ENCODE peak calls at places on chromosome 1, in five cellular contexts. I, V, L, B and F are unnamed samples.

GRCh38 chr1:111631502-111631901 is 11.9 kb downstream of the RAP1A start:
- DNase-seq in I (no peak), V (no peak), L (no peak), B (no peak), F (no peak)

GRCh38 chr1:204322329-204322868 is 37.3 kb downstream of the PLEKHA6 start:
- DNase-seq in I (no peak), V (no peak), L (no peak), B (no peak), F (no peak)

GRCh38 chr1:116569776-116570357 is 959 bp downstream of the CD58 start:
- DNase-seq in I (no peak), V (peak; percentile 82), L (peak; percentile 19), B (no peak), F (no peak)

GRCh38 chr1:94542088-94542671 is 621 bp upstream of the F3 start:
- DNase-seq in I (peak; percentile 83), V (peak; percentile 81), L (peak; percentile 50), B (peak; percentile 37), F (no peak)

GRCh38 chr1:246001821-246002220 is 505.3 kb downstream of the SMYD3 start:
- DNase-seq in I (peak; percentile 55), V (no peak), L (no peak), B (no peak), F (no peak)

GRCh38 chr1:155974208-155975165 is 3.9 kb downstream of the ARHGEF2 start:
- DNase-seq in I (no peak), V (peak; percentile 32), L (no peak), B (no peak), F (no peak)

GRCh38 chr1:27130798-27131197 is 24.1 kb downstream of the SLC9A1 start:
- DNase-seq in I (no peak), V (no peak), L (no peak), B (no peak), F (no peak)

GRCh38 chr1:176119549-176119948 is 87.5 kb downstream of the COP1 start:
- DNase-seq in I (peak; percentile 30), V (no peak), L (no peak), B (peak; percentile 9), F (no peak)

GRCh38 chr1:20229191-20229590 is 42.9 kb upstream of the PLA2G2C start:
- DNase-seq in I (no peak), V (no peak), L (no peak), B (no peak), F (no peak)

GRCh38 chr1:246726881-246727280 is 2.7 kb downstream of the SCCPDH start:
- DNase-seq in I (no peak), V (no peak), L (no peak), B (no peak), F (no peak)

GRCh38 chr1:229941160-229941559 is 125.9 kb upstream of the GALNT2 start:
- DNase-seq in I (no peak), V (no peak), L (no peak), B (no peak), F (no peak)

GRCh38 chr1:4838231-4838630 is 183.8 kb downstream of the AJAP1 start:
- DNase-seq in I (no peak), V (no peak), L (no peak), B (no peak), F (no peak)

GRCh38 chr1:163315773-163316374 is 5.9 kb upstream of the NUF2 start:
- DNase-seq in I (peak; percentile 68), V (no peak), L (no peak), B (peak; percentile 54), F (no peak)

GRCh38 chr1:174976436-174977107 is 23.2 kb upstream of the CACYBP start:
- DNase-seq in I (peak; percentile 64), V (no peak), L (no peak), B (no peak), F (peak; percentile 26)

GRCh38 chr1:65253800-65254319 is 55.5 kb upstream of the DNAJC6 start:
- DNase-seq in I (no peak), V (no peak), L (no peak), B (no peak), F (no peak)

GRCh38 chr1:199898654-199899053 is 128.9 kb upstream of the NR5A2 start:
- DNase-seq in I (peak; percentile 19), V (no peak), L (no peak), B (peak; percentile 4), F (no peak)

GRCh38 chr1:47389735-47390134 is 26.4 kb upstream of the FOXE3 start:
- DNase-seq in I (no peak), V (no peak), L (no peak), B (no peak), F (no peak)

GRCh38 chr1:145891143-145891542 is 5.5 kb upstream of the ANKRD35 start:
- DNase-seq in I (peak; percentile 17), V (no peak), L (no peak), B (no peak), F (no peak)

GRCh38 chr1:150282558-150282958 is 204 bp downstream of the CIART start:
- DNase-seq in I (peak; percentile 22), V (peak; percentile 55), L (peak; percentile 46), B (no peak), F (no peak)

GRCh38 chr1:66282343-66282852 is 251.6 kb upstream of the SGIP1 start:
- DNase-seq in I (peak; percentile 95), V (no peak), L (no peak), B (peak; percentile 23), F (no peak)

GRCh38 chr1:25476186-25477097 is 45.7 kb downstream of the MACO1 start:
- DNase-seq in I (no peak), V (no peak), L (no peak), B (no peak), F (no peak)

GRCh38 chr1:54347955-54348699 is 58.1 kb downstream of the SSBP3 start:
- DNase-seq in I (no peak), V (no peak), L (no peak), B (no peak), F (no peak)

GRCh38 chr1:191558389-191558788 is 599.9 kb upstream of the RGS18 start:
- DNase-seq in I (peak; percentile 1), V (no peak), L (no peak), B (no peak), F (no peak)

DNA sequence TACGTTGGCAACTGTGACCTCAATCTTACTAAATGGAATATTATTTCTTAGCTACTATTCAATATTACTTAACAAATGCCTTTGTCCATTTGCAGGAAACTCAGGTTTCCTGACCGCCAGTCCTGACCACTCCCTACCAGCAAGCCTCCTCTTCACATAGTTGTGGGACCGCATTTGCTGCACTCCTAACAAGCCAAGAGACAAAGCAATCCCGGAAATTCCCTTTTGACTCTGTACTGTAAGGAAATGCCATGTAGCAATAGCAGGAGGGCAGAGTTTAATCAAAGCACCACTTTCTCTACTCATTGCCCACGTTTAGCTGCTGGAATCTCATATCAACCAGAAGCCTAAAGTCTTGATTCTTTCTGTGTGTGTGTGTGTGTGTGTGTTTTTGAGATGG is 28.1 kb upstream of the ACBD6 start:
- DNase-seq in I (peak; percentile 94), V (no peak), L (no peak), B (no peak), F (peak; percentile 35)
- TF ChIP-seq POLR2A in I (no peak), V (peak; percentile 24), L (no peak), B (no peak), F (no peak)

GRCh38 chr1:23774174-23774880 is 3.9 kb upstream of the PITHD1 start:
- DNase-seq in I (no peak), V (no peak), L (no peak), B (peak; percentile 37), F (no peak)

GRCh38 chr1:23779826-23780371 is 1.7 kb downstream of the PITHD1 start:
- DNase-seq in I (peak; percentile 65), V (no peak), L (no peak), B (no peak), F (no peak)

GRCh38 chr1:23776198-23776597 is 2.0 kb upstream of the PITHD1 start:
- DNase-seq in I (no peak), V (no peak), L (no peak), B (no peak), F (no peak)

GRCh38 chr1:23772854-23773242 is 5.4 kb upstream of the PITHD1 start:
- DNase-seq in I (no peak), V (no peak), L (no peak), B (no peak), F (no peak)

DNA sequence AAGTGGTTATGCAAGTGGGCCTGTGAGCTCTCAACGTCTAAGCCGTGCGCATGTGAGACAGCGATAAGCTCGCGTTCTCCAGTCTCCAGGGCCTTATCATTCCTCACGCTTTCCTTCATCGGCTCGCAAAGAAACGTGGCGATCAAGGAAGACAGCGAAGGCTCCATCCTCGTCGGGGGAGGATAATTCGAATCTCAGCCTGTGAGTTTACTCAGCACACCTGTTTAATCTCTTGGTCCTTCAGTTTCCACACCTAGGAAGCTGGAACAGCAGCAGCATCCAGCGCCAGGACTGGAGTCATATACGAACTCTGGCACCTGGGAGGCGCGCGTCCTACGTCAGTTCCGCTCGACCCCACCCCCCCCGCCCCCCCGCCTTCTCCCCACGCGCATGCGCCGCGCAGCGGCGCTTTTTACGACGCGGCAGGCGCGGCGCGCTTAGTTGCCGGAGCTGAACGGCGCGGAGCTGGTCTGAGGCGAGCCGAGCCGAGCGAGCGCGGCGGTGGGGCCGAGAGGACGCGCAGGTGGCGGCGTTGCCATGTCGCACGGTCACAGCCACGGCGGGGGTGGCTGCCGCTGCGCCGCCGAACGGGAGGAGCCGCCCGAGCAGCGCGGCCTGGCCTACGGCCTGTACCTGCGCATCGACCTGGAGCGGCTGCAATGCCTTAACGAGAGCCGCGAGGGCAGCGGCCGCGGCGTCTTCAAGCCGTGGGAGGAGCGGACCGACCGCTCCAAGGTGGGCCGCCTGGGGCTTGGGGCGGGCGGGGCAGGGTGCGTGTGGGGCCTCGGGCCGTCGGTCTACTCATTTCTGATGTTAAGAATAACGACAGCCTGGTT is at the start of gene PITHD1:
- DNase-seq in I (peak; percentile 79), V (peak; percentile 96), L (peak; percentile 58), B (peak; percentile 86), F (peak; percentile 56)
- TF ChIP-seq POLR2A in I (peak; percentile 89), V (peak; percentile 96), L (peak; percentile 87), B (peak; percentile 81), F (peak; percentile 93)

GRCh38 chr1:61116421-61116820 is 34.1 kb downstream of the NFIA start:
- DNase-seq in I (no peak), V (no peak), L (no peak), B (no peak), F (no peak)
- TF ChIP-seq POLR2A in I (no peak), V (no peak), L (no peak), B (no peak), F (no peak)

GRCh38 chr1:231266811-231267322 is 25.9 kb downstream of the GNPAT start:
- DNase-seq in I (peak; percentile 32), V (no peak), L (no peak), B (no peak), F (no peak)

GRCh38 chr1:231274119-231274825 is 33.3 kb downstream of the GNPAT start:
- DNase-seq in I (no peak), V (no peak), L (no peak), B (no peak), F (no peak)

GRCh38 chr1:231272880-231273279 is 31.9 kb downstream of the GNPAT start:
- DNase-seq in I (peak; percentile 53), V (no peak), L (no peak), B (no peak), F (peak; percentile 29)

GRCh38 chr1:231272173-231272572 is 31.2 kb downstream of the GNPAT start:
- DNase-seq in I (no peak), V (no peak), L (no peak), B (no peak), F (no peak)
- TF ChIP-seq POLR2A in I (no peak), V (no peak), L (no peak), B (no peak), F (no peak)

GRCh38 chr1:91404151-91405012 is at the start of gene HFM1:
- DNase-seq in I (peak; percentile 69), V (peak; percentile 95), L (peak; percentile 28), B (peak; percentile 83), F (peak; percentile 9)
- TF ChIP-seq POLR2A in I (no peak), V (peak; percentile 49), L (peak; percentile 23), B (peak; percentile 48), F (no peak)